ENCODE peak calls at places on chromosome 4, in nine cellular contexts. A, H, T, X, J, S, N, R and G are unnamed samples.

GRCh38 chr4:79597266-79597665 is 189.2 kb upstream of the GK2 start:
- DNase-seq in A (no peak), N (peak), J (no peak), R (peak), T (no peak), H (no peak), S (peak), X (peak), G (no peak)

GRCh38 chr4:7988437-7988836 is 48.8 kb upstream of the AFAP1 start:
- DNase-seq in S (peak), T (no peak), N (peak), J (no peak), A (no peak), R (peak), H (peak), X (peak), G (peak)

GRCh38 chr4:83708500-83709175 is 172.7 kb downstream of the GPAT3 start:
- DNase-seq in S (no peak), X (no peak), T (no peak), J (no peak), N (no peak), H (no peak), A (no peak), R (no peak), G (no peak)

GRCh38 chr4:26152051-26152450 is 168.8 kb upstream of the RBPJ start:
- DNase-seq in S (peak), T (no peak), N (no peak), J (no peak), H (no peak), X (peak), R (no peak), A (no peak), G (no peak)

GRCh38 chr4:77433102-77433733 is 172.4 kb upstream of the CXCL13 start:
- DNase-seq in T (no peak), J (no peak), H (peak), S (peak), A (no peak), X (peak), R (peak), N (peak), G (peak)

GRCh38 chr4:138399041-138399440 is 156.9 kb upstream of the SLC7A11 start:
- DNase-seq in T (no peak), J (no peak), H (no peak), R (no peak), S (no peak), A (no peak), X (no peak), N (no peak), G (no peak)

GRCh38 chr4:123640271-123640670 is 243.7 kb downstream of the SPRY1 start:
- DNase-seq in J (no peak), H (peak), A (no peak), R (peak), T (no peak), N (peak), S (peak), X (peak), G (peak)

GRCh38 chr4:134027931-134028330 is 173.7 kb downstream of the PABPC4L start:
- DNase-seq in H (peak), S (peak), A (no peak), J (no peak), T (no peak), R (peak), X (peak), N (peak), G (peak)

GRCh38 chr4:38601244-38601915 is 62.6 kb upstream of the KLF3 start:
- DNase-seq in N (peak), A (no peak), R (peak), H (peak), T (no peak), J (no peak), S (peak), X (peak), G (no peak)

GRCh38 chr4:54527532-54527931 is 130.2 kb upstream of the KIT start:
- DNase-seq in J (no peak), T (no peak), H (no peak), N (no peak), A (no peak), S (no peak), X (no peak), R (no peak), G (no peak)

GRCh38 chr4:24646777-24647460 is 62.6 kb upstream of the DHX15 start:
- DNase-seq in A (no peak), X (peak), J (no peak), N (peak), T (no peak), S (peak), R (no peak), H (peak), G (no peak)

GRCh38 chr4:123064390-123064789 is 142.0 kb upstream of the NUDT6 start:
- DNase-seq in N (peak), J (no peak), R (peak), T (no peak), H (peak), A (no peak), S (peak), X (peak), G (no peak)

GRCh38 chr4:63717384-63717783 is 691.9 kb downstream of the TECRL start:
- DNase-seq in R (no peak), A (no peak), J (no peak), X (no peak), T (no peak), N (no peak), H (peak), S (peak), G (no peak)

GRCh38 chr4:140943486-140943885 is 187.3 kb upstream of the TBC1D9 start:
- DNase-seq in X (peak), J (no peak), A (no peak), S (peak), T (no peak), N (peak), H (no peak), R (peak), G (peak)

GRCh38 chr4:76748649-76749048 is 149.3 kb downstream of the SOWAHB start:
- DNase-seq in T (no peak), A (no peak), S (peak), N (peak), J (no peak), R (peak), X (peak), H (peak), G (no peak)

GRCh38 chr4:105808030-105808429 is 87.2 kb upstream of the NPNT start:
- DNase-seq in A (no peak), J (no peak), R (no peak), T (no peak), H (no peak), S (no peak), X (no peak), N (no peak), G (no peak)

GRCh38 chr4:82500106-82500738 is 61.6 kb downstream of the TMEM150C start:
- DNase-seq in T (no peak), N (peak), X (peak), R (peak), A (no peak), J (no peak), H (no peak), S (peak), G (peak)

GRCh38 chr4:186104895-186105720 is 604 bp downstream of the FAM149A start:
- DNase-seq in J (peak), X (no peak), R (no peak), T (no peak), S (no peak), H (no peak), A (no peak), N (no peak), G (no peak)

GRCh38 chr4:70705856-70706461 is 15.8 kb upstream of the RUFY3 start:
- DNase-seq in T (no peak), A (no peak), J (no peak), X (peak), N (no peak), R (peak), H (peak), S (no peak), G (peak)

GRCh38 chr4:123547167-123547817 is 150.7 kb downstream of the SPRY1 start:
- DNase-seq in H (peak), R (no peak), J (peak), X (no peak), S (no peak), N (no peak), A (no peak), T (no peak), G (no peak)

GRCh38 chr4:184019667-184020665 is 114.9 kb downstream of the STOX2 start:
- DNase-seq in X (no peak), N (no peak), R (no peak), T (no peak), J (no peak), S (no peak), A (no peak), H (no peak), G (no peak)

GRCh38 chr4:184028571-184028996 is 123.5 kb downstream of the STOX2 start:
- DNase-seq in A (no peak), H (no peak), J (no peak), R (no peak), X (no peak), T (no peak), S (no peak), N (no peak), G (no peak)

GRCh38 chr4:184019084-184019483 is 114.0 kb downstream of the STOX2 start:
- DNase-seq in S (no peak), N (peak), J (no peak), H (no peak), X (no peak), R (peak), A (no peak), T (no peak), G (no peak)

GRCh38 chr4:184021389-184021788 is 116.3 kb downstream of the STOX2 start:
- DNase-seq in S (no peak), H (peak), X (no peak), J (no peak), R (no peak), N (no peak), T (no peak), A (no peak), G (no peak)

GRCh38 chr4:184024637-184025036 is 119.5 kb downstream of the STOX2 start:
- DNase-seq in J (no peak), S (no peak), A (no peak), X (no peak), T (no peak), N (no peak), H (peak), R (no peak), G (no peak)
- TF ChIP-seq CTCF in J (no peak), S (no peak), A (no peak), X (no peak), T (no peak), N (no peak), H (no peak), R (no peak), G (no peak)

DNA sequence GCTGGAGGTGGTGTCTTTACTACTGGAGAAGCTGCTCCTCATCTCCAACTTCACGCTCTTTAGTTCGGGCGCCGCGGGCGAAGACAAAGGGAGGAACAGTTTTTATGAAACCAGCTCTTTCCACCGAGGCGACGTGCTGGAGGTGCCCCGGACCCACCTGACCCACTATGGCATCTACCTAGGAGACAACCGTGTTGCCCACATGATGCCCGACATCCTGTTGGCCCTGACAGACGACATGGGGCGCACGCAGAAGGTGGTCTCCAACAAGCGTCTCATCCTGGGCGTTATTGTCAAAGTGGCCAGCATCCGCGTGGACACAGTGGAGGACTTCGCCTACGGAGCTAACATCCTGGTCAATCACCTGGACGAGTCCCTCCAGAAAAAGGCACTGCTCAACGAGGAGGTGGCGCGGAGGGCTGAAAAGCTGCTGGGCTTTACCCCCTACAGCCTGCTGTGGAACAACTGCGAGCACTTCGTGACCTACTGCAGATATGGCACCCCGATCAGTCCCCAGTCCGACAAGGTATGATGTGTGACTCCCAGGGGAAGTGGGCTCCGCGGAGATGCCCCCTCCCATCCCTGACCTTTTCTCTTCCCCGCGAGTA is 645 bp downstream of the LRAT start:
- DNase-seq in R (no peak), A (no peak), S (no peak), X (no peak), J (no peak), H (no peak), N (no peak), T (no peak), G (no peak)
- TF ChIP-seq CTCF in R (no peak), A (no peak), S (no peak), X (no peak), J (no peak), H (no peak), N (no peak), T (no peak), G (no peak)

GRCh38 chr4:42150653-42151567 is 1.5 kb downstream of the BEND4 start:
- DNase-seq in J (no peak), S (no peak), T (no peak), H (no peak), N (no peak), R (no peak), X (no peak), A (no peak), G (no peak)
- TF ChIP-seq CTCF in J (no peak), S (no peak), T (no peak), H (no peak), N (no peak), R (no peak), X (no peak), A (no peak), G (no peak)

GRCh38 chr4:6779667-6780565 is 2.6 kb upstream of the KIAA0232 start:
- DNase-seq in X (peak), S (peak), T (no peak), N (no peak), A (no peak), H (no peak), J (no peak), R (peak), G (no peak)
- TF ChIP-seq CTCF in X (no peak), S (no peak), T (no peak), N (no peak), A (no peak), H (no peak), J (no peak), R (no peak), G (no peak)

GRCh38 chr4:131091896-131092295 is 1995.9 kb downstream of the C4orf33 start:
- DNase-seq in S (peak), X (peak), J (no peak), R (no peak), A (no peak), T (no peak), H (peak), N (peak), G (peak)
- TF ChIP-seq CTCF in S (peak), X (peak), J (peak), R (peak), A (no peak), T (no peak), H (peak), N (peak), G (peak)

GRCh38 chr4:93865650-93866049 is 37.1 kb downstream of the ATOH1 start:
- DNase-seq in A (no peak), T (no peak), S (no peak), R (no peak), X (no peak), H (no peak), J (no peak), N (no peak), G (no peak)
- TF ChIP-seq CTCF in A (no peak), T (no peak), S (no peak), R (no peak), X (no peak), H (peak), J (peak), N (no peak), G (no peak)

DNA sequence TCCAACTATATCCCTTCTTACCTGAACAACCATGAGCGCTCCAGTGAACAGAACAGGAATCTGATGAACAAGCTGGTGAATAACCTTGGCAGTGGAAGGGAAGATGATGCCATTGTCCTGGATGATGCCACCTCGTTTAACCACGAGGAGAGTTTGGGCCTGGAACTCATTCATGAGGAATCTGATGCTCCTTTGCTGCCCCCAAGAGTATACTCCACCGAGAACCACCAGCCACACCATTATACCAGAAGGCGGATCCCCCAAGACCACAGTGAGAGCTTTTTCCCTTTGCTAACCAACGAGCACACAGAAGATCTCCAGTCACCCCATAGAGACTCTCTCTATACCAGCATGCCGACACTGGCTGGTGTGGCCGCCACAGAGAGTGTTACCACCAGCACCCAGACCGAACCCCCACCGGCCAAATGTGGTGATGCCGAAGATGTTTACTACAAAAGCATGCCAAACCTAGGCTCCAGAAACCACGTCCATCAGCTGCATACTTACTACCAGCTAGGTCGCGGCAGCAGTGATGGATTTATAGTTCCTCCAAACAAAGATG is 870.2 kb downstream of the ADGRL3 start:
- DNase-seq in S (no peak), H (peak), J (no peak), T (no peak), R (no peak), A (no peak), X (no peak), N (no peak), G (no peak)
- TF ChIP-seq CTCF in S (no peak), H (peak), J (no peak), T (no peak), R (no peak), A (no peak), X (no peak), N (no peak), G (no peak)

GRCh38 chr4:168674869-168675268 is 178.0 kb downstream of the PALLD start:
- DNase-seq in J (no peak), X (no peak), T (no peak), N (no peak), H (peak), R (no peak), S (no peak), A (no peak), G (no peak)
- TF ChIP-seq CTCF in J (no peak), X (no peak), T (no peak), N (no peak), H (no peak), R (no peak), S (no peak), A (no peak), G (no peak)

GRCh38 chr4:139806929-139807328 is 141.3 kb downstream of the MGST2 start:
- DNase-seq in H (no peak), X (no peak), N (no peak), S (no peak), J (no peak), A (no peak), T (no peak), R (no peak), G (no peak)
- TF ChIP-seq CTCF in H (peak), X (no peak), N (no peak), S (no peak), J (no peak), A (no peak), T (no peak), R (no peak), G (no peak)

GRCh38 chr4:11730545-11730944 is 301.9 kb upstream of the HS3ST1 start:
- DNase-seq in S (no peak), X (no peak), T (no peak), J (no peak), H (no peak), R (no peak), N (no peak), A (no peak), G (no peak)

GRCh38 chr4:11724731-11725130 is 296.0 kb upstream of the HS3ST1 start:
- DNase-seq in N (peak), R (no peak), X (peak), A (no peak), H (peak), T (no peak), J (no peak), S (peak), G (peak)

GRCh38 chr4:11728165-11728564 is 299.5 kb upstream of the HS3ST1 start:
- DNase-seq in A (no peak), N (no peak), X (no peak), S (no peak), J (no peak), H (no peak), R (no peak), T (no peak), G (no peak)

GRCh38 chr4:11732155-11732554 is 303.5 kb upstream of the HS3ST1 start:
- DNase-seq in T (no peak), A (no peak), J (no peak), R (no peak), S (no peak), H (no peak), X (no peak), N (no peak), G (no peak)

GRCh38 chr4:11729548-11729947 is 300.9 kb upstream of the HS3ST1 start:
- DNase-seq in R (no peak), A (no peak), N (peak), X (peak), J (no peak), S (peak), H (peak), T (no peak), G (no peak)
- TF ChIP-seq CTCF in R (no peak), A (no peak), N (no peak), X (no peak), J (no peak), S (no peak), H (no peak), T (no peak), G (no peak)